ENCODE peak calls at places on chromosomes 3 and 15, in six cellular contexts. I is osteocyte, F is heart right ventricle, E is BJ, O is heart left ventricle, M is B cell. C is an unnamed sample.

GRCh38 chr3:150345021-150345538 is 63.0 kb upstream of the TSC22D2 start:
- DNase-seq in I (no peak), F (no peak), E (no peak), O (no peak), M (no peak), C (no peak)

GRCh38 chr3:183826448-183826847 is 1.1 kb upstream of the MAP6D1 start:
- DNase-seq in I (peak), F (no peak), E (no peak), O (no peak), M (no peak), C (no peak)

GRCh38 chr3:177340243-177340830 is 143.1 kb upstream of the TBL1XR1 start:
- DNase-seq in I (no peak), F (no peak), E (no peak), O (no peak), M (no peak), C (no peak)

GRCh38 chr3:120113128-120114116 is 19.2 kb upstream of the GSK3B start:
- DNase-seq in I (no peak), F (no peak), E (peak), O (no peak), M (no peak), C (no peak)

GRCh38 chr3:121989943-121990342 is 32.1 kb downstream of the ILDR1 start:
- DNase-seq in I (no peak), F (no peak), E (no peak), O (no peak), M (no peak), C (no peak)

GRCh38 chr3:133943639-133944131 is 48.0 kb upstream of the RAB6B start:
- DNase-seq in I (no peak), F (no peak), E (no peak), O (no peak), M (no peak), C (no peak)

GRCh38 chr3:70979983-70980645 is 603.4 kb downstream of the FOXP1 start:
- DNase-seq in I (no peak), F (no peak), E (no peak), O (no peak), M (no peak), C (no peak)

GRCh38 chr3:184683234-184683633 is 28.6 kb downstream of the MAGEF1 start:
- DNase-seq in I (no peak), F (no peak), E (no peak), O (no peak), M (no peak), C (no peak)

GRCh38 chr15:74895830-74896229 is 6.0 kb downstream of the MPI start:
- DNase-seq in I (no peak), F (no peak), E (no peak), O (no peak), M (no peak), C (no peak)

GRCh38 chr3:149618151-149619123 is 39.4 kb downstream of the WWTR1 start:
- DNase-seq in I (no peak), F (peak), E (no peak), O (peak), M (no peak), C (no peak)

GRCh38 chr3:171874251-171874679 is 31.1 kb downstream of the TMEM212 start:
- DNase-seq in I (no peak), F (no peak), E (peak), O (no peak), M (no peak), C (no peak)

GRCh38 chr3:124461838-124462632 is 268.2 kb upstream of the UMPS start:
- DNase-seq in I (no peak), F (no peak), E (no peak), O (no peak), M (no peak), C (no peak)

GRCh38 chr3:58051196-58051595 is 43.0 kb downstream of the FLNB start:
- DNase-seq in I (no peak), F (no peak), E (no peak), O (no peak), M (no peak), C (no peak)

GRCh38 chr3:25478358-25478757 is 50.3 kb downstream of the RARB start:
- DNase-seq in I (no peak), F (no peak), E (no peak), O (no peak), M (no peak), C (no peak)

GRCh38 chr3:168096210-168096795 is 579 bp upstream of the GOLIM4 start:
- DNase-seq in I (peak), F (peak), E (peak), O (peak), M (no peak), C (peak)

GRCh38 chr3:101574388-101575156 is 592 bp downstream of the PCNP start:
- DNase-seq in I (no peak), F (peak), E (no peak), O (peak), M (no peak), C (no peak)

GRCh38 chr15:32117122-32117521 is 86.8 kb downstream of the CHRNA7 start:
- DNase-seq in I (no peak), F (no peak), E (no peak), O (no peak), M (no peak), C (no peak)

GRCh38 chr3:63753567-63753966 is 65.5 kb upstream of the C3orf49 start:
- DNase-seq in I (no peak), F (no peak), E (no peak), O (no peak), M (no peak), C (no peak)

GRCh38 chr3:139894638-139894989 is 40.4 kb upstream of the CLSTN2 start:
- DNase-seq in I (no peak), F (peak), E (no peak), O (peak), M (no peak), C (no peak)

GRCh38 chr3:120931593-120931992 is 23.6 kb downstream of the STXBP5L start:
- DNase-seq in I (no peak), F (no peak), E (no peak), O (no peak), M (no peak), C (no peak)

GRCh38 chr3:151895478-151895877 is 22.0 kb downstream of the SUCNR1 start:
- DNase-seq in I (no peak), F (no peak), E (no peak), O (no peak), M (no peak), C (no peak)

GRCh38 chr3:34001022-34001421 is 202.6 kb downstream of the PDCD6IP start:
- DNase-seq in I (no peak), F (no peak), E (no peak), O (no peak), M (no peak), C (no peak)

GRCh38 chr15:48887144-48887543 is 9.2 kb downstream of the EID1 start:
- DNase-seq in I (no peak), F (no peak), E (no peak), O (no peak), M (no peak), C (no peak)

GRCh38 chr3:21752749-21753347 is 1.8 kb upstream of the ZNF385D start:
- DNase-seq in I (no peak), F (no peak), E (peak), O (peak), M (no peak), C (peak)
- TF ChIP-seq CTCF in I (peak), F (peak), E (peak), O (peak), M (no peak), C (peak)

GRCh38 chr3:82165266-82165665 is 403.8 kb upstream of the GBE1 start:
- DNase-seq in I (no peak), F (no peak), E (no peak), O (no peak), M (no peak), C (no peak)

GRCh38 chr3:82163907-82164520 is 402.6 kb upstream of the GBE1 start:
- DNase-seq in I (no peak), F (no peak), E (no peak), O (no peak), M (peak), C (no peak)
- TF ChIP-seq CTCF in I (peak), F (no peak), E (peak), O (peak), M (peak), C (no peak)

GRCh38 chr15:25783134-25783533 is 80.0 kb downstream of the ATP10A start:
- DNase-seq in I (no peak), F (no peak), E (no peak), O (no peak), M (no peak), C (no peak)

GRCh38 chr15:25785643-25786029 is 77.5 kb downstream of the ATP10A start:
- DNase-seq in I (no peak), F (no peak), E (no peak), O (no peak), M (no peak), C (no peak)

GRCh38 chr15:25784876-25785642 is 78.1 kb downstream of the ATP10A start:
- DNase-seq in I (no peak), F (no peak), E (peak), O (no peak), M (no peak), C (no peak)

GRCh38 chr15:25784141-25784540 is 79.0 kb downstream of the ATP10A start:
- DNase-seq in I (no peak), F (no peak), E (no peak), O (no peak), M (no peak), C (no peak)

GRCh38 chr15:25783607-25784131 is 79.5 kb downstream of the ATP10A start:
- DNase-seq in I (no peak), F (no peak), E (no peak), O (no peak), M (no peak), C (no peak)
- TF ChIP-seq CTCF in I (peak), F (peak), E (peak), O (peak), M (no peak), C (no peak)

GRCh38 chr3:89046661-89047060 is 60.8 kb upstream of the EPHA3 start:
- DNase-seq in I (no peak), F (no peak), E (no peak), O (no peak), M (no peak), C (no peak)

GRCh38 chr3:89043406-89043947 is 63.9 kb upstream of the EPHA3 start:
- DNase-seq in I (no peak), F (no peak), E (no peak), O (no peak), M (no peak), C (no peak)

GRCh38 chr3:89049119-89049518 is 58.3 kb upstream of the EPHA3 start:
- DNase-seq in I (no peak), F (no peak), E (no peak), O (no peak), M (peak), C (no peak)
- TF ChIP-seq CTCF in I (peak), F (no peak), E (peak), O (no peak), M (no peak), C (no peak)

GRCh38 chr15:66744610-66745279 is 42.7 kb downstream of the SMAD6 start:
- DNase-seq in I (no peak), F (no peak), E (no peak), O (no peak), M (no peak), C (no peak)
- TF ChIP-seq CTCF in I (no peak), F (no peak), E (peak), O (no peak), M (no peak), C (no peak)

GRCh38 chr3:44061961-44062360 is 179.7 kb upstream of the TOPAZ1 start:
- DNase-seq in I (no peak), F (no peak), E (no peak), O (no peak), M (no peak), C (no peak)
- TF ChIP-seq CTCF in I (no peak), F (no peak), E (no peak), O (no peak), M (no peak), C (no peak)

C was measured in GM10248.